ENCODE peak calls at places on chromosomes 12 and 14, in nine cellular contexts. Y is lower leg skin, Z is omental fat pad, A is GM23338, X is lower lobe of right lung, Q is WERI-Rb-1, S is psoas muscle, T is body of pancreas, O is astrocyte. J is an unnamed sample.

GRCh38 chr12:53115112-53115890 is 12.0 kb downstream of the SOAT2 start:
- DNase-seq in Z (no peak), Y (no peak), A (peak; percentile 97), S (no peak), Q (no peak), T (no peak), X (no peak), O (no peak), J (no peak)

GRCh38 chr12:82858534-82858917 is 171.8 kb downstream of the TMTC2 start:
- DNase-seq in Y (no peak), T (no peak), A (peak; percentile 47), O (no peak), Q (no peak), S (no peak), X (no peak), Z (no peak), J (no peak)

GRCh38 chr12:4434299-4434698 is 11.3 kb downstream of the FGF6 start:
- DNase-seq in T (no peak), O (no peak), X (no peak), Q (peak; percentile 0), S (no peak), A (no peak), Y (no peak), Z (no peak), J (no peak)

GRCh38 chr14:61619494-61619893 is 75.8 kb upstream of the HIF1A start:
- DNase-seq in Q (no peak), S (no peak), T (no peak), Z (no peak), Y (no peak), A (no peak), O (no peak), X (no peak), J (no peak)

GRCh38 chr12:530308-530707 is 70.6 kb downstream of the B4GALNT3 start:
- DNase-seq in O (peak; percentile 61), A (no peak), X (no peak), Q (peak; percentile 39), T (no peak), S (no peak), Y (no peak), Z (no peak), J (no peak)

GRCh38 chr14:35470775-35471174 is 63.2 kb upstream of the INSM2 start:
- DNase-seq in T (no peak), Y (no peak), S (no peak), X (no peak), Z (no peak), Q (peak; percentile 48), A (peak; percentile 72), O (peak; percentile 9), J (peak; percentile 20)

GRCh38 chr12:96198970-96199369 is 4.8 kb downstream of the ELK3 start:
- DNase-seq in Y (no peak), Z (no peak), A (no peak), O (peak; percentile 94), Q (no peak), S (no peak), T (no peak), X (no peak), J (no peak)

GRCh38 chr14:39107624-39108023 is 4.6 kb upstream of the SEC23A start:
- DNase-seq in Q (no peak), Y (no peak), Z (no peak), T (no peak), A (peak; percentile 71), X (no peak), O (peak; percentile 39), S (no peak), J (no peak)

GRCh38 chr14:101223561-101224162 is 320.1 kb upstream of the RTL1 start:
- DNase-seq in A (no peak), Z (no peak), Y (no peak), T (no peak), X (no peak), O (no peak), S (peak; percentile 2), Q (no peak), J (no peak)

GRCh38 chr12:14099994-14100393 is 118.6 kb upstream of the GRIN2B start:
- DNase-seq in Z (no peak), O (no peak), A (no peak), Q (no peak), Y (no peak), S (no peak), T (no peak), X (no peak), J (no peak)

GRCh38 chr12:105523164-105524057 is 192.9 kb downstream of the C12orf75 start:
- DNase-seq in T (peak; percentile 13), A (peak; percentile 21), O (peak; percentile 95), X (peak; percentile 62), S (peak; percentile 86), Y (peak; percentile 33), Z (peak; percentile 23), Q (no peak), J (peak; percentile 67)

GRCh38 chr12:80356092-80356491 is 87.9 kb upstream of the PTPRQ start:
- DNase-seq in O (peak; percentile 26), X (no peak), Z (no peak), Y (no peak), T (no peak), Q (no peak), S (no peak), A (no peak), J (no peak)

GRCh38 chr14:94282991-94283723 is 9.9 kb downstream of the SERPINA10 start:
- DNase-seq in A (no peak), T (no peak), Y (no peak), Q (no peak), S (no peak), Z (no peak), X (no peak), O (no peak), J (no peak)

GRCh38 chr12:132659146-132659545 is 28.0 kb downstream of the POLE start:
- DNase-seq in S (no peak), Y (no peak), T (no peak), Z (no peak), O (no peak), A (no peak), Q (no peak), X (no peak), J (no peak)

GRCh38 chr14:93788557-93789365 is 476 bp upstream of the PRIMA1 start:
- DNase-seq in A (peak; percentile 78), Z (no peak), Q (peak; percentile 71), T (no peak), S (no peak), Y (no peak), X (no peak), O (no peak), J (peak; percentile 64)

GRCh38 chr12:59239993-59240392 is 319.7 kb upstream of the LRIG3 start:
- DNase-seq in Q (no peak), T (no peak), A (no peak), X (no peak), Y (no peak), Z (no peak), S (no peak), O (no peak), J (no peak)

GRCh38 chr14:75015496-75015895 is 12.8 kb downstream of the EIF2B2 start:
- DNase-seq in Y (no peak), A (no peak), Q (no peak), S (no peak), Z (no peak), T (no peak), X (no peak), O (no peak), J (no peak)

GRCh38 chr12:98416845-98417244 is 98.5 kb upstream of the TMPO start:
- DNase-seq in Z (no peak), T (no peak), X (no peak), S (no peak), A (peak; percentile 41), O (peak; percentile 26), Y (no peak), Q (no peak), J (no peak)

DNA sequence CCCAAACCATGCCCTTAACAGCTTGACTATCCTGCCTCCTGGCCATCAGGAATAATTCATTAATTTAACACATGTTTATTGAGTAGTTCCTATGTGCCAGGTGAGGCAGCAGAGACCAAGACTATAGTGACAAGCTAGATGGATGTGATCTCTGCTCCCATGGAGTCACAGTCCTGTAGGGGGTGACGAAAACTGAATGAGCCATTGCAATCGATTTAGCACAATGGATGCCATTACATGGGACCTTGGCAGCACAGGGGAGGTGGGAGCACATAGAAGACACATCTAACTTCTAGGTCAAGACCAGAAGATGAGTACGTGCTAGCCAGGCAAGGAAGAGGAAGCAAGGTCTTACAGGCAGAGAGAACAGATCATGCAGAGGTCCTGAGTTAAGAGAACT is 68.7 kb downstream of the NOS1 start:
- DNase-seq in Q (no peak), X (no peak), O (no peak), Z (no peak), T (no peak), S (no peak), Y (no peak), A (no peak), J (no peak)
- TF ChIP-seq CTCF in Q (no peak), X (no peak), O (no peak), Z (no peak), T (no peak), S (no peak), Y (no peak), A (no peak), J (no peak)

GRCh38 chr12:68406134-68406576 is 74.0 kb upstream of the MDM1 start:
- DNase-seq in Z (peak; percentile 64), Y (peak; percentile 90), Q (peak; percentile 16), X (peak; percentile 93), A (peak; percentile 52), T (peak; percentile 92), S (peak; percentile 97), O (peak; percentile 79), J (no peak)
- TF ChIP-seq CTCF in Z (no peak), Y (no peak), Q (peak; percentile 35), X (peak; percentile 54), A (peak; percentile 47), T (peak; percentile 42), S (peak; percentile 38), O (peak; percentile 30), J (no peak)

GRCh38 chr12:123533672-123534643 is at the start of gene RILPL1:
- DNase-seq in X (peak; percentile 67), O (peak; percentile 27), Q (peak; percentile 63), T (peak; percentile 52), A (peak; percentile 71), Y (peak; percentile 20), S (peak; percentile 75), Z (no peak), J (peak; percentile 76)
- TF ChIP-seq CTCF in X (peak; percentile 6), O (no peak), Q (peak; percentile 19), T (peak; percentile 39), A (no peak), Y (no peak), S (peak; percentile 34), Z (no peak), J (no peak)

GRCh38 chr12:116534341-116535121 is 24.6 kb upstream of the MAP1LC3B2 start:
- DNase-seq in Q (no peak), S (no peak), O (peak; percentile 42), A (peak; percentile 57), T (peak; percentile 45), Y (no peak), X (no peak), Z (peak; percentile 29), J (peak; percentile 40)

GRCh38 chr12:116533343-116534248 is 25.6 kb upstream of the MAP1LC3B2 start:
- DNase-seq in Y (peak; percentile 75), T (peak; percentile 83), Z (peak; percentile 59), O (peak; percentile 77), A (peak; percentile 94), X (peak; percentile 82), S (peak; percentile 80), Q (peak; percentile 78), J (peak; percentile 95)

GRCh38 chr12:116532428-116532827 is 26.8 kb upstream of the MAP1LC3B2 start:
- DNase-seq in Y (no peak), O (no peak), A (no peak), Z (no peak), S (no peak), Q (no peak), X (no peak), T (no peak), J (no peak)

GRCh38 chr12:116535241-116535640 is 23.9 kb upstream of the MAP1LC3B2 start:
- DNase-seq in Y (no peak), O (no peak), Z (no peak), X (no peak), T (no peak), S (no peak), A (no peak), Q (no peak), J (peak; percentile 36)

GRCh38 chr12:116532986-116533342 is 26.2 kb upstream of the MAP1LC3B2 start:
- DNase-seq in Z (no peak), X (no peak), T (no peak), O (no peak), S (no peak), A (no peak), Y (no peak), Q (no peak), J (no peak)
- TF ChIP-seq CTCF in Z (no peak), X (no peak), T (no peak), O (no peak), S (no peak), A (no peak), Y (no peak), Q (no peak), J (no peak)

J was measured in nephron progenitor cell.